ENCODE peak calls at places on chromosomes 4 and X, in eight cellular contexts. Z is nephron progenitor cell, C is lower leg skin, V is GM20000, E is fibroblast of lung, M is AG10803, S is body of pancreas, F is activated B cell treated with CpG ODN at 0.5 μM for 24 hours. G is an unnamed sample.

GRCh38 chrX:53262189-53262917 is 19.0 kb downstream of the IQSEC2 start:
- DNase-seq in V (no peak), S (no peak), Z (no peak), C (no peak), M (no peak), F (no peak), E (no peak), G (no peak)

GRCh38 chr4:119300388-119301131 is 21.4 kb downstream of the FABP2 start:
- DNase-seq in V (peak), Z (peak), C (peak), F (peak), M (peak), E (peak), S (peak), G (peak)

GRCh38 chr4:8644461-8644891 is 51.9 kb downstream of the CPZ start:
- DNase-seq in E (no peak), Z (no peak), V (no peak), C (no peak), F (no peak), M (no peak), S (no peak), G (no peak)

GRCh38 chr4:183130328-183131155 is 31.5 kb downstream of the WWC2 start:
- DNase-seq in C (no peak), Z (no peak), S (peak), F (no peak), M (peak), E (no peak), V (no peak), G (peak)

GRCh38 chrX:130994671-130995070 is 63.5 kb upstream of the ARHGAP36 start:
- DNase-seq in V (peak), C (no peak), S (peak), M (peak), Z (peak), F (no peak), E (peak), G (peak)

GRCh38 chr4:103626296-103626695 is 93.5 kb downstream of the TACR3 start:
- DNase-seq in E (no peak), F (no peak), M (no peak), V (no peak), Z (no peak), C (no peak), S (no peak), G (no peak)

GRCh38 chr4:70365479-70365878 is 4.9 kb downstream of the SMR3A start:
- DNase-seq in E (no peak), C (no peak), F (no peak), Z (no peak), M (no peak), S (peak), V (no peak), G (peak)

GRCh38 chr4:55503164-55503563 is 43.5 kb downstream of the CLOCK start:
- DNase-seq in S (no peak), C (no peak), Z (no peak), M (peak), F (no peak), V (no peak), E (peak), G (no peak)

GRCh38 chrX:37420756-37421155 is 71.6 kb downstream of the PRRG1 start:
- DNase-seq in E (no peak), C (no peak), V (no peak), M (no peak), Z (no peak), S (no peak), F (no peak), G (no peak)

GRCh38 chrX:132940727-132941162 is 17.7 kb downstream of the HS6ST2 start:
- DNase-seq in F (no peak), E (no peak), M (no peak), V (no peak), C (no peak), Z (peak), S (no peak), G (peak)

GRCh38 chr4:5713861-5714260 is 2.9 kb downstream of the EVC start:
- DNase-seq in V (no peak), F (no peak), S (no peak), E (no peak), Z (no peak), C (no peak), M (no peak), G (no peak)

GRCh38 chr4:176274441-176274840 is 5.4 kb upstream of the ASB5 start:
- DNase-seq in E (peak), F (no peak), Z (no peak), V (no peak), M (peak), C (no peak), S (no peak), G (no peak)

GRCh38 chr4:53575552-53575951 is 15.7 kb downstream of the LNX1 start:
- DNase-seq in M (no peak), C (no peak), F (no peak), S (no peak), V (no peak), Z (no peak), E (no peak), G (no peak)

GRCh38 chr4:54229631-54230478 is 762 bp downstream of the PDGFRA start:
- DNase-seq in M (peak), V (peak), E (peak), Z (peak), S (peak), F (no peak), C (no peak), G (no peak)

GRCh38 chr4:78171482-78171881 is 114.4 kb downstream of the FRAS1 start:
- DNase-seq in F (no peak), C (no peak), E (no peak), S (no peak), Z (no peak), V (no peak), M (no peak), G (no peak)

GRCh38 chrX:40169193-40170086 is 71.7 kb upstream of the BCOR start:
- DNase-seq in C (no peak), F (peak), Z (peak), M (peak), S (peak), E (peak), V (peak), G (peak)

GRCh38 chrX:439719-440118 is 53.0 kb upstream of the PPP2R3B start:
- DNase-seq in Z (no peak), E (no peak), V (no peak), S (no peak), M (no peak), C (no peak), F (no peak), G (no peak)

GRCh38 chr4:157587681-157588423 is 367.3 kb downstream of the GRIA2 start:
- DNase-seq in V (no peak), E (no peak), S (no peak), F (no peak), C (no peak), Z (no peak), M (no peak), G (no peak)

GRCh38 chrX:132092439-132093065 is 35.3 kb downstream of the FRMD7 start:
- DNase-seq in V (peak), M (peak), E (peak), C (peak), S (peak), F (no peak), Z (peak), G (peak)

GRCh38 chr4:138096384-138097062 is 145.6 kb downstream of the SLC7A11 start:
- DNase-seq in S (no peak), M (no peak), C (no peak), Z (no peak), F (no peak), V (no peak), E (no peak), G (no peak)

GRCh38 chr4:185341377-185341776 is 54.3 kb downstream of the LRP2BP start:
- DNase-seq in S (no peak), E (no peak), F (no peak), V (no peak), M (no peak), C (no peak), Z (no peak), G (no peak)
- TF ChIP-seq CTCF in S (no peak), E (no peak), F (no peak), V (no peak), M (no peak), C (no peak), Z (no peak), G (no peak)

GRCh38 chr4:148390311-148390710 is 51.9 kb downstream of the NR3C2 start:
- DNase-seq in Z (no peak), S (no peak), E (no peak), M (no peak), C (no peak), V (no peak), F (no peak), G (no peak)

GRCh38 chr4:148395771-148396170 is 46.4 kb downstream of the NR3C2 start:
- DNase-seq in S (no peak), E (no peak), M (no peak), V (no peak), Z (no peak), F (no peak), C (no peak), G (no peak)

GRCh38 chr4:148391056-148391455 is 51.2 kb downstream of the NR3C2 start:
- DNase-seq in E (no peak), S (no peak), C (no peak), V (no peak), F (no peak), M (no peak), Z (no peak), G (no peak)
- TF ChIP-seq CTCF in E (no peak), S (no peak), C (no peak), V (no peak), F (no peak), M (no peak), Z (no peak), G (no peak)

GRCh38 chr4:120561648-120562047 is 360.9 kb downstream of the PRDM5 start:
- DNase-seq in S (no peak), F (no peak), Z (no peak), E (no peak), C (no peak), V (no peak), M (no peak), G (no peak)
- TF ChIP-seq CTCF in S (no peak), F (no peak), Z (no peak), E (no peak), C (no peak), V (no peak), M (no peak), G (no peak)

GRCh38 chr4:33133723-33134122 is 2413.6 kb downstream of the PCDH7 start:
- DNase-seq in S (no peak), M (no peak), C (no peak), E (no peak), Z (no peak), F (no peak), V (no peak), G (no peak)
- TF ChIP-seq CTCF in S (no peak), M (no peak), C (no peak), E (no peak), Z (no peak), F (no peak), V (no peak), G (no peak)

DNA sequence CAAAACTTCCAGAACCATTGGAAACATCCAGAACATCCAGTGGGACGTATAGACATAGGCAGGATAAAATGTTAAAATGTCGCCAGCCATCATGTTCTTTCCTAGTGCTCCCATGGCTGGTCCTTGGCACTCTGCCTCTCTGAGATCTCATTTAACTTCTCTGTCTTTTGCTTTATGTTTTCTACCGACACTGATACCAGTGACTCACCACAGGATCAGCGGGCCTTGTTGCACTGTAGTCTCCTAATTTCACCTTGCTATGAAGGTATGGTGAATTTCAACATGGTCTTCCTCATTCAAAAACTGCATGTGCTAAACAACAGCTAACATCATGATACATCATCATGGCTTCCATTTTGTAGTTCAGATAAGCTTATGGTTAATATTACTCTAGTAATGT is 521.0 kb upstream of the IGFBP7 start:
- DNase-seq in V (no peak), Z (no peak), F (no peak), C (no peak), M (no peak), S (no peak), E (no peak), G (no peak)
- TF ChIP-seq CTCF in V (no peak), Z (no peak), F (no peak), C (no peak), M (no peak), S (no peak), E (no peak), G (no peak)

G was measured in Calu3.